ENCODE peak calls at places on chromosomes 16 and 17, in seven cellular contexts. H is cardiac muscle cell, U is right lobe of liver, I is heart right ventricle, D is lower lobe of right lung, X is cardiac fibroblast, C is endodermal cell. T is an unnamed sample.

GRCh38 chr16:85089485-85089884 is 22.8 kb downstream of the CIBAR2 start:
- DNase-seq in U (no peak), X (peak; percentile 65), D (no peak), H (peak; percentile 70), C (no peak), I (no peak), T (no peak)

GRCh38 chr17:60151355-60151754 is 1.6 kb downstream of the CA4 start:
- DNase-seq in U (no peak), C (peak; percentile 59), H (no peak), X (no peak), I (no peak), D (peak; percentile 44), T (no peak)

GRCh38 chr17:7282752-7283321 is 1.3 kb downstream of the SLC2A4 start:
- DNase-seq in H (no peak), D (no peak), I (no peak), C (no peak), X (no peak), U (no peak), T (no peak)

GRCh38 chr17:28018439-28019070 is 23.9 kb upstream of the NLK start:
- DNase-seq in I (peak; percentile 31), C (no peak), H (peak; percentile 49), D (peak; percentile 52), X (peak; percentile 52), U (no peak), T (peak; percentile 60)

GRCh38 chr16:57134982-57135381 is 42.6 kb downstream of the CPNE2 start:
- DNase-seq in U (peak; percentile 43), I (no peak), X (no peak), H (no peak), C (no peak), D (no peak), T (no peak)

GRCh38 chr17:56596741-56597494 is 3.4 kb downstream of the NOG start:
- DNase-seq in D (no peak), I (no peak), H (no peak), U (no peak), X (no peak), C (peak; percentile 88), T (no peak)

GRCh38 chr16:17224859-17225258 is 245.9 kb downstream of the XYLT1 start:
- DNase-seq in I (peak; percentile 27), U (no peak), C (no peak), H (peak; percentile 75), D (no peak), X (peak; percentile 69), T (peak; percentile 94)

GRCh38 chr16:4052801-4053662 is 63.2 kb downstream of the ADCY9 start:
- DNase-seq in U (peak; percentile 92), X (peak; percentile 61), C (peak; percentile 30), H (peak; percentile 42), D (peak; percentile 83), I (peak; percentile 70), T (peak; percentile 48)

GRCh38 chr17:13024526-13025263 is 6.9 kb upstream of the ELAC2 start:
- DNase-seq in I (peak; percentile 62), C (peak; percentile 97), D (peak; percentile 77), U (peak; percentile 66), H (peak; percentile 67), X (peak; percentile 65), T (peak; percentile 60)

GRCh38 chr17:74592087-74592990 is at the start of gene CD300LD:
- DNase-seq in H (no peak), U (no peak), X (peak; percentile 6), D (no peak), I (no peak), C (no peak), T (peak; percentile 60)

GRCh38 chr17:54771409-54771808 is 129.2 kb upstream of the TOM1L1 start:
- DNase-seq in H (no peak), C (no peak), X (no peak), U (no peak), D (no peak), I (no peak), T (no peak)

GRCh38 chr16:30786936-30787612 is at the start of gene ZNF629:
- DNase-seq in D (peak; percentile 75), X (peak; percentile 81), I (peak; percentile 69), C (peak; percentile 89), H (peak; percentile 79), U (peak; percentile 65), T (peak; percentile 62)

GRCh38 chr17:63973930-63974593 is 1.3 kb upstream of the SCN4A start:
- DNase-seq in X (no peak), I (no peak), H (no peak), C (no peak), D (no peak), U (no peak), T (peak; percentile 29)

GRCh38 chr16:11671271-11671670 is 3.0 kb downstream of the SNN start:
- DNase-seq in U (no peak), I (no peak), H (no peak), D (no peak), C (no peak), X (no peak), T (no peak)

GRCh38 chr17:2174048-2174447 is 119.1 kb downstream of the HIC1 start:
- DNase-seq in U (no peak), X (peak; percentile 34), H (no peak), D (no peak), C (no peak), I (no peak), T (peak; percentile 65)

GRCh38 chr16:87350681-87351319 is 32.8 kb downstream of the FBXO31 start:
- DNase-seq in H (peak; percentile 19), C (no peak), U (no peak), D (no peak), I (peak; percentile 14), X (peak; percentile 33), T (peak; percentile 62)

GRCh38 chr16:74865922-74866598 is 91.4 kb upstream of the FA2H start:
- DNase-seq in X (peak; percentile 11), I (no peak), D (no peak), H (peak; percentile 4), C (peak; percentile 71), U (no peak), T (peak; percentile 17)

GRCh38 chr16:67951485-67951884 is 7.6 kb upstream of the LCAT start:
- DNase-seq in C (no peak), H (no peak), I (peak; percentile 83), D (no peak), U (no peak), X (no peak), T (no peak)

GRCh38 chr16:28538733-28539596 is at the start of gene NUPR1:
- DNase-seq in C (peak; percentile 52), D (peak; percentile 89), X (peak; percentile 99), H (peak; percentile 99), I (peak; percentile 88), U (peak; percentile 95), T (peak; percentile 99)

GRCh38 chr17:53797497-53797896 is 25.2 kb upstream of the KIF2B start:
- DNase-seq in D (no peak), C (no peak), I (no peak), H (no peak), X (no peak), U (no peak), T (no peak)

GRCh38 chr17:80999224-81000088 is 7.8 kb downstream of the CHMP6 start:
- DNase-seq in D (peak; percentile 45), X (no peak), U (no peak), I (no peak), H (no peak), C (peak; percentile 58), T (no peak)

DNA sequence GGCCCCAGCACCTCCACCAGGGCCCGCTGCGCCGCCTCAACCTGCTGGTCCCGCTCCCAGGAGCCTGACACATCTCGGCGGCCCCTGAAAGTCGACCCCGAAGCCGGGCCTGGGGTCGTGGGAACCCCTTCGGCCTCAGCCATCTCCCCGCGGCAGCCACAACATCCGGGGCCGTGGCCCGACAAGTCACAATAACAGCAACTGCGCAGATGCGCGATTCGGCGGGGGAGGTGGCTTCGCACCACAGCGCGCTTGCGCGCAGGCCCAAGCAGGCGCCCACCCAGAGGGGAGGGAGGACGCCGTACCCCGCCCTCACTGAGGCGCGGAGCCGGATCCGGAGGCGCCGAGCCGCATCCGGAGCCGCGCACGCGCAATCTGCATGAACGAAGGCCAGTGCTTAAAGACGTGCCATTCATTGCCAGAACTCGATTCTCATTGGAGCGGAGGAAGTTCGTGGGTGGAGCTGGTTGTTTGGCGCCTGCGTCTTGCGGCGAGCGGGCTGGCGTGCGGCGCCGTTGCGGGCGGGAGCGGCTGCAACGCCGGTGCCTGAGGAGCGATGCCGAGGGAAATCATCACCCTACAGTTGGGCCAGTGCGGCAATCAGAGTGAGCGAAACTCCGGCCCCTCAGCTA is at the start of the genes RETREG3 and TUBG1:
- DNase-seq in H (peak; percentile 100), X (peak; percentile 99), I (peak; percentile 99), C (peak; percentile 100), D (peak; percentile 99), U (peak; percentile 99), T (peak; percentile 99)
- H3K4me3 ChIP-seq in H (peak within 1 kb of the TSS; percentile 97), X (peak within 1 kb of the TSS; percentile 90), I (peak within 1 kb of the TSS; percentile 90), C (peak within 1 kb of the TSS; percentile 90), D (peak within 1 kb of the TSS; percentile 99), U (peak within 1 kb of the TSS; percentile 78), T (peak within 1 kb of the TSS; percentile 98)

GRCh38 chr17:58002154-58002553 is 4.9 kb downstream of the SRSF1 start:
- DNase-seq in H (no peak), X (no peak), I (no peak), U (no peak), D (no peak), C (no peak), T (no peak)
- TF ChIP-seq CTCF in H (no peak), X (no peak), I (no peak), U (no peak), D (no peak), C (no peak), T (peak; percentile 4)

GRCh38 chr16:973366-973765 is 2.6 kb upstream of the LMF1 start:
- DNase-seq in U (no peak), C (no peak), X (no peak), I (no peak), D (no peak), H (no peak), T (no peak)

GRCh38 chr16:974001-974601 is 3.3 kb upstream of the LMF1 start:
- DNase-seq in I (no peak), U (peak; percentile 44), H (no peak), C (no peak), D (no peak), X (no peak), T (no peak)

GRCh38 chr16:975313-975690 is 4.5 kb upstream of the LMF1 start:
- DNase-seq in U (peak; percentile 43), H (no peak), X (no peak), D (no peak), C (no peak), I (no peak), T (no peak)

GRCh38 chr16:976389-976931 is 5.1 kb upstream of the SOX8 start:
- DNase-seq in I (no peak), U (no peak), X (no peak), H (no peak), C (no peak), D (no peak), T (no peak)

GRCh38 chr16:974606-975312 is 4.0 kb upstream of the LMF1 start:
- DNase-seq in I (no peak), U (peak; percentile 47), C (no peak), D (no peak), X (no peak), H (no peak), T (no peak)
- H3K4me3 ChIP-seq in I (no peak overlapping the region), U (no peak overlapping the region), C (no peak overlapping the region), D (no peak overlapping the region), X (no peak overlapping the region), H (no peak overlapping the region), T (no peak overlapping the region)

DNA sequence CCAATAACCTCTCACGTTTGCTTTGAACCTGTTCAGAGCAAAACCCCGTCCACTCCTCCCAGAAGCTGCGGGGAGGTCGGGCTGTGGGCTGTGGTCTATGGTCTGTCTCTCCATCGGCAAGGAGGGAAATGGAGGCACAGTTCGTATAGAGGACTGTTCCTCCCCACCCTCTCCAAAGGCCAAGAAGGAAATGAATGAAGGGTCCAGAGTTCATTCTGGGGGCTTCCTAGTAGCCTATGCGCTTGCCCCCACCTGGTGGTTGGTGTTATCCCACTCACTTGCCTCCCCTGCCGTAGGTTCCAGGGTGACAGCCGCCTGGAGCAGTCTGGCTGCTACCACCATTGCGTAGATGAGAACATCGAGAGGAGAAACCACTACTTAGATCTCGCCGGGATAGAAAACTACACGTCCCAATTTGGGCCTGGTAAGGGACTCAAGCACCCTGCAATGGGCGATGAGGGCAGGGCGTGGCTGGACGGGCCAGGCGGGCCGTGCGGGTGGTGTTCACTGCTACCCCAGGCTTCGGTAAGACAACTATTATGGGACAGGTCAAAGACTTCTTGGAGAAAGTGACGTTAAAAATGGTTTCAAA is 49.0 kb downstream of the SNX20 start:
- DNase-seq in X (no peak), I (no peak), D (no peak), H (no peak), C (no peak), U (no peak), T (no peak)
- TF ChIP-seq CTCF in X (no peak), I (no peak), D (no peak), H (no peak), C (no peak), U (no peak), T (no peak)

T was measured in fibroblast of mammary gland.